ENCODE peak calls at places on chromosomes 6 and 20, in ten cellular contexts. U, D, N, B, H, W, L, I, G and E are unnamed samples.

GRCh38 chr6:158337332-158337731 is 25.1 kb downstream of the TULP4 start:
- DNase-seq in U (no peak), D (no peak), N (no peak), B (no peak), H (no peak), W (no peak), L (no peak), I (no peak), G (no peak), E (no peak)

GRCh38 chr20:1415667-1416468 is 23.0 kb upstream of the FKBP1A start:
- DNase-seq in U (no peak), D (no peak), N (peak; percentile 93), B (no peak), H (peak; percentile 97), W (no peak), L (peak; percentile 98), I (peak; percentile 19), G (peak; percentile 68), E (no peak)

GRCh38 chr6:20600831-20601230 is 66.6 kb downstream of the CDKAL1 start:
- DNase-seq in U (no peak), D (no peak), N (no peak), B (no peak), H (no peak), W (no peak), L (no peak), I (no peak), G (no peak), E (no peak)

GRCh38 chr6:159092631-159093030 is 47.8 kb upstream of the TAGAP start:
- DNase-seq in U (no peak), D (no peak), N (no peak), B (no peak), H (no peak), W (no peak), L (no peak), I (no peak), G (no peak), E (no peak)

GRCh38 chr6:42104807-42105713 is 37.4 kb downstream of the C6orf132 start:
- DNase-seq in U (no peak), D (no peak), N (no peak), B (no peak), H (no peak), W (no peak), L (no peak), I (peak; percentile 52), G (no peak), E (peak; percentile 21)

GRCh38 chr6:112501705-112502104 is 154.6 kb downstream of the RFPL4B start:
- DNase-seq in U (no peak), D (no peak), N (peak; percentile 89), B (peak; percentile 56), H (no peak), W (peak; percentile 85), L (peak; percentile 69), I (peak; percentile 16), G (no peak), E (no peak)

GRCh38 chr6:63615590-63615989 is 20.0 kb upstream of the PHF3 start:
- DNase-seq in U (no peak), D (no peak), N (no peak), B (no peak), H (no peak), W (no peak), L (peak; percentile 18), I (no peak), G (no peak), E (no peak)

GRCh38 chr6:11712760-11713159 is 65.8 kb downstream of the ADTRP start:
- DNase-seq in U (no peak), D (peak; percentile 56), N (no peak), B (no peak), H (no peak), W (no peak), L (peak; percentile 17), I (no peak), G (no peak), E (no peak)

GRCh38 chr20:41268402-41268801 is 49.1 kb downstream of the ZHX3 start:
- DNase-seq in U (no peak), D (no peak), N (no peak), B (no peak), H (no peak), W (no peak), L (no peak), I (no peak), G (no peak), E (no peak)

GRCh38 chr6:71364910-71365542 is 76.4 kb downstream of the OGFRL1 start:
- DNase-seq in U (no peak), D (no peak), N (no peak), B (no peak), H (no peak), W (no peak), L (peak; percentile 43), I (no peak), G (no peak), E (no peak)

GRCh38 chr6:71403422-71404134 is 115.0 kb downstream of the OGFRL1 start:
- DNase-seq in U (no peak), D (no peak), N (no peak), B (peak; percentile 30), H (no peak), W (no peak), L (no peak), I (no peak), G (no peak), E (no peak)

GRCh38 chr6:92354270-92354831 is 1065.0 kb downstream of the EPHA7 start:
- DNase-seq in U (no peak), D (no peak), N (no peak), B (no peak), H (no peak), W (no peak), L (peak; percentile 7), I (no peak), G (no peak), E (no peak)

GRCh38 chr6:49668083-49668511 is 31.5 kb upstream of the RHAG start:
- DNase-seq in U (no peak), D (no peak), N (no peak), B (no peak), H (no peak), W (no peak), L (no peak), I (peak; percentile 16), G (no peak), E (peak; percentile 4)

GRCh38 chr20:31989030-31989645 is 21.1 kb upstream of the CCM2L start:
- DNase-seq in U (no peak), D (no peak), N (no peak), B (no peak), H (no peak), W (no peak), L (no peak), I (no peak), G (no peak), E (no peak)

GRCh38 chr6:344816-345340 is 46.7 kb upstream of the IRF4 start:
- DNase-seq in U (peak; percentile 62), D (no peak), N (no peak), B (no peak), H (no peak), W (no peak), L (peak; percentile 92), I (no peak), G (no peak), E (no peak)

GRCh38 chr6:136163260-136163659 is 86.9 kb downstream of the MTFR2 start:
- DNase-seq in U (no peak), D (no peak), N (no peak), B (no peak), H (no peak), W (no peak), L (no peak), I (no peak), G (no peak), E (no peak)

GRCh38 chr6:7262037-7262461 is 51.0 kb downstream of the SSR1 start:
- DNase-seq in U (peak; percentile 76), D (no peak), N (no peak), B (peak; percentile 33), H (no peak), W (no peak), L (no peak), I (peak; percentile 73), G (peak; percentile 56), E (no peak)

GRCh38 chr6:157845493-157846259 is 22.6 kb downstream of the SNX9 start:
- DNase-seq in U (no peak), D (no peak), N (no peak), B (no peak), H (no peak), W (no peak), L (peak; percentile 38), I (no peak), G (no peak), E (no peak)

GRCh38 chr6:19465760-19466159 is 371.4 kb upstream of the ID4 start:
- DNase-seq in U (no peak), D (no peak), N (peak; percentile 47), B (peak; percentile 96), H (peak; percentile 65), W (no peak), L (peak; percentile 75), I (no peak), G (no peak), E (no peak)

GRCh38 chr20:2217857-2218529 is 77.8 kb upstream of the TGM3 start:
- DNase-seq in U (no peak), D (peak; percentile 33), N (no peak), B (no peak), H (no peak), W (no peak), L (no peak), I (no peak), G (no peak), E (no peak)

GRCh38 chr20:14304466-14304865 is 32.9 kb downstream of the FLRT3 start:
- DNase-seq in U (no peak), D (no peak), N (no peak), B (no peak), H (no peak), W (no peak), L (no peak), I (no peak), G (no peak), E (no peak)

GRCh38 chr6:14681699-14682487 is 564.0 kb upstream of the JARID2 start:
- DNase-seq in U (no peak), D (no peak), N (no peak), B (no peak), H (no peak), W (no peak), L (peak; percentile 79), I (no peak), G (no peak), E (no peak)

GRCh38 chr6:35230950-35231349 is 17.2 kb downstream of the SCUBE3 start:
- DNase-seq in U (peak; percentile 91), D (no peak), N (no peak), B (no peak), H (no peak), W (no peak), L (no peak), I (no peak), G (no peak), E (no peak)

GRCh38 chr6:25229671-25230321 is 49.4 kb upstream of the CARMIL1 start:
- DNase-seq in U (no peak), D (no peak), N (peak; percentile 59), B (no peak), H (peak; percentile 80), W (no peak), L (peak; percentile 95), I (no peak), G (no peak), E (no peak)

GRCh38 chr6:39599996-39600395 is 125.2 kb downstream of the KIF6 start:
- DNase-seq in U (no peak), D (no peak), N (no peak), B (no peak), H (peak; percentile 0), W (no peak), L (peak; percentile 18), I (no peak), G (no peak), E (no peak)

GRCh38 chr6:132713355-132714134 is at the start of gene VNN1:
- DNase-seq in U (no peak), D (peak; percentile 57), N (no peak), B (no peak), H (no peak), W (no peak), L (no peak), I (no peak), G (no peak), E (no peak)

GRCh38 chr20:10385850-10386544 is 48.0 kb downstream of the MKKS start:
- DNase-seq in U (no peak), D (no peak), N (no peak), B (no peak), H (no peak), W (no peak), L (no peak), I (no peak), G (no peak), E (no peak)

GRCh38 chr6:16635810-16636602 is 125.3 kb downstream of the ATXN1 start:
- DNase-seq in U (peak; percentile 83), D (no peak), N (peak; percentile 89), B (no peak), H (peak; percentile 60), W (no peak), L (peak; percentile 92), I (peak; percentile 44), G (no peak), E (no peak)